ENCODE peak calls at places on chromosome 6, in seven cellular contexts. U is kidney tubule cell; N is activated T-helper 1 cell treated with anti-CD3 and anti-CD28 coated beads, Interleukin-2, amount 50 U/mL, for 16 hours; J is PC-9; P is HepG2; E is pancreas; H is posterior vena cava. A is an unnamed sample.

GRCh38 chr6:83536034-83536646 is 23.8 kb downstream of the PRSS35 start:
- DNase-seq in U (peak), N (no peak), J (peak), P (peak), E (peak), H (no peak), A (no peak)

GRCh38 chr6:16239090-16239797 is 857 bp downstream of the GMPR start:
- DNase-seq in U (peak), N (no peak), J (peak), P (no peak), E (peak), H (peak), A (no peak)

GRCh38 chr6:130395164-130395563 is 29.3 kb downstream of the TMEM200A start:
- DNase-seq in U (no peak), N (no peak), J (no peak), P (no peak), E (no peak), H (no peak), A (no peak)

GRCh38 chr6:27237089-27237723 is 10.3 kb upstream of the PRSS16 start:
- DNase-seq in U (peak), N (no peak), J (peak), P (peak), E (no peak), H (no peak), A (no peak)

GRCh38 chr6:33752139-33753015 is 5.7 kb upstream of the IP6K3 start:
- DNase-seq in U (no peak), N (no peak), J (peak), P (no peak), E (no peak), H (no peak), A (no peak)

GRCh38 chr6:106692112-106692822 is 62.9 kb downstream of the QRSL1 start:
- DNase-seq in U (peak), N (no peak), J (peak), P (no peak), E (peak), H (no peak), A (no peak)

GRCh38 chr6:32529697-32530429 is at the start of gene HLA-DRB5:
- DNase-seq in U (no peak), N (no peak), J (no peak), P (no peak), E (no peak), H (peak), A (no peak)

GRCh38 chr6:109060585-109060984 is 34.1 kb downstream of the SESN1 start:
- DNase-seq in U (peak), N (no peak), J (no peak), P (no peak), E (no peak), H (no peak), A (no peak)

A was measured in brain pericyte.